ENCODE peak calls at places on chromosomes 7 and 10, in eight cellular contexts. R is HCT116; G is dorsolateral prefrontal cortex; C is SJSA1; V is fibroblast of lung; T is PC-9; U is stomach; P is CD8-positive, alpha-beta T cell. B is an unnamed sample.

GRCh38 chr7:152144557-152145245 is 119.2 kb downstream of the GALNT11 start:
- DNase-seq in G (no peak), V (no peak), P (no peak), T (no peak), R (no peak), C (no peak), U (no peak), B (no peak)

GRCh38 chr7:25215694-25216335 is 12.5 kb downstream of the NPVF start:
- DNase-seq in G (no peak), T (no peak), V (no peak), R (no peak), U (no peak), C (no peak), P (no peak), B (no peak)

GRCh38 chr7:112481337-112481736 is 546 bp downstream of the LSMEM1 start:
- DNase-seq in V (peak), P (no peak), C (no peak), R (no peak), G (no peak), T (no peak), U (no peak), B (no peak)

GRCh38 chr10:104077282-104078151 is 8.2 kb downstream of the COL17A1 start:
- DNase-seq in R (no peak), C (peak), P (no peak), G (no peak), U (no peak), T (no peak), V (no peak), B (no peak)

GRCh38 chr7:132130497-132130896 is 445.8 kb downstream of the PLXNA4 start:
- DNase-seq in R (no peak), G (no peak), C (no peak), P (no peak), U (no peak), V (peak), T (no peak), B (peak)

GRCh38 chr10:15585303-15585715 is 134.4 kb downstream of the ITGA8 start:
- DNase-seq in V (peak), T (no peak), P (peak), G (peak), C (peak), U (peak), R (peak), B (peak)

GRCh38 chr7:31114593-31115343 is 62.7 kb downstream of the ADCYAP1R1 start:
- DNase-seq in T (no peak), R (no peak), G (peak), V (peak), U (no peak), P (no peak), C (no peak), B (no peak)

GRCh38 chr7:31017036-31017747 is 34.9 kb upstream of the ADCYAP1R1 start:
- DNase-seq in T (no peak), P (no peak), U (no peak), R (no peak), C (no peak), V (no peak), G (no peak), B (peak)

GRCh38 chr10:79019961-79020491 is 48.7 kb upstream of the ZMIZ1 start:
- DNase-seq in U (peak), P (no peak), G (no peak), V (no peak), C (no peak), T (no peak), R (no peak), B (no peak)

GRCh38 chr10:93947055-93947454 is 46.7 kb upstream of the PLCE1 start:
- DNase-seq in U (no peak), R (no peak), T (no peak), P (no peak), C (peak), G (no peak), V (peak), B (no peak)

GRCh38 chr10:97086530-97086929 is 99.2 kb downstream of the SLIT1 start:
- DNase-seq in U (no peak), C (no peak), G (no peak), V (no peak), R (no peak), P (no peak), T (no peak), B (no peak)

GRCh38 chr10:8112230-8112915 is 57.9 kb downstream of the GATA3 start:
- DNase-seq in C (no peak), G (no peak), P (no peak), U (no peak), T (no peak), V (no peak), R (no peak), B (no peak)

GRCh38 chr10:132265878-132266496 is 41.8 kb downstream of the STK32C start:
- DNase-seq in V (peak), R (no peak), U (no peak), T (no peak), G (no peak), P (no peak), C (no peak), B (no peak)

GRCh38 chr7:18257711-18258110 is 230.1 kb upstream of the PRPS1L1 start:
- DNase-seq in U (no peak), G (no peak), T (no peak), P (no peak), V (peak), C (no peak), R (no peak), B (no peak)

GRCh38 chr7:35037211-35037525 is at the start of gene DPY19L1:
- DNase-seq in U (no peak), T (no peak), R (no peak), G (no peak), V (no peak), P (no peak), C (no peak), B (no peak)

GRCh38 chr7:35038340-35038738 is 1.1 kb upstream of the DPY19L1 start:
- DNase-seq in R (no peak), U (no peak), P (no peak), V (no peak), G (no peak), C (no peak), T (no peak), B (no peak)

GRCh38 chr7:35037526-35038339 is 448 bp upstream of the DPY19L1 start:
- DNase-seq in T (peak), C (peak), G (peak), R (peak), P (peak), U (peak), V (peak), B (peak)

GRCh38 chr7:35036361-35037171 is 719 bp downstream of the DPY19L1 start:
- DNase-seq in T (peak), U (peak), V (peak), P (peak), R (no peak), C (peak), G (peak), B (peak)

GRCh38 chr7:35035511-35035921 is 1.8 kb downstream of the DPY19L1 start:
- DNase-seq in P (peak), U (no peak), V (peak), T (peak), R (peak), G (peak), C (peak), B (no peak)
- H3K4me3 ChIP-seq in P (no peak), U (peak), V (no peak), T (peak), R (peak), G (peak), C (peak), B (peak)

DNA sequence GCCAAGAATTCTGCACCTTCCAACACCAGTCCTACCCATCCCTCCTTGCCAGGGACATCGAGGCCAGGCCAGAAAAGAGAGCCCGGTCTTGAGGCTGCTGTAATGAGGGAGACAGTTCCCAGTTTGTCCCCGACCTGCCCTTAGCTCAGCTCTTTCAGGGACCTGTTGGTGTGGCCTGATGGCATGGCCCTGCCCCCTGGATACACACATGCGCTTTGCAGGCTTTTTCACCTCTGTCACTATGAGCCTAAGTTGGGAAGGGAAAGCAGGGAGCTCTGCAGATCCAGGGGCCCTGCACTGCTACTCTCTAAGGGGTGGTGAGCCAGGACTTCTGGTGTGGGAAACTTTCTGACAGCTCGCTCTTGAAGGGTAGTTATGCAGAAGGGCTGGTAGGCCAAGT is 2.1 kb downstream of the SCD start:
- DNase-seq in V (no peak), C (no peak), G (no peak), R (no peak), P (no peak), T (no peak), U (no peak), B (no peak)
- H3K27ac ChIP-seq in V (no peak), C (no peak), G (peak), R (peak), P (no peak), T (no peak), U (no peak), B (no peak)

GRCh38 chr7:28136420-28136819 is 44.2 kb downstream of the JAZF1 start:
- DNase-seq in V (no peak), G (no peak), C (no peak), P (no peak), R (no peak), T (no peak), U (no peak), B (no peak)

GRCh38 chr7:28135760-28136159 is 44.8 kb downstream of the JAZF1 start:
- DNase-seq in V (no peak), G (no peak), C (no peak), T (no peak), P (no peak), U (no peak), R (no peak), B (no peak)

GRCh38 chr7:28136885-28137284 is 43.7 kb downstream of the JAZF1 start:
- DNase-seq in R (no peak), V (no peak), G (no peak), T (no peak), C (no peak), U (no peak), P (no peak), B (no peak)

GRCh38 chr7:28138837-28139236 is 41.8 kb downstream of the JAZF1 start:
- DNase-seq in R (no peak), V (no peak), C (no peak), U (no peak), G (no peak), P (no peak), T (no peak), B (no peak)

GRCh38 chr7:28137471-28137870 is 43.1 kb downstream of the JAZF1 start:
- DNase-seq in P (no peak), G (no peak), U (no peak), T (no peak), R (no peak), C (no peak), V (peak), B (no peak)
- H3K4me3 ChIP-seq in P (no peak), G (no peak), U (no peak), T (no peak), R (no peak), C (no peak), V (no peak), B (no peak)

DNA sequence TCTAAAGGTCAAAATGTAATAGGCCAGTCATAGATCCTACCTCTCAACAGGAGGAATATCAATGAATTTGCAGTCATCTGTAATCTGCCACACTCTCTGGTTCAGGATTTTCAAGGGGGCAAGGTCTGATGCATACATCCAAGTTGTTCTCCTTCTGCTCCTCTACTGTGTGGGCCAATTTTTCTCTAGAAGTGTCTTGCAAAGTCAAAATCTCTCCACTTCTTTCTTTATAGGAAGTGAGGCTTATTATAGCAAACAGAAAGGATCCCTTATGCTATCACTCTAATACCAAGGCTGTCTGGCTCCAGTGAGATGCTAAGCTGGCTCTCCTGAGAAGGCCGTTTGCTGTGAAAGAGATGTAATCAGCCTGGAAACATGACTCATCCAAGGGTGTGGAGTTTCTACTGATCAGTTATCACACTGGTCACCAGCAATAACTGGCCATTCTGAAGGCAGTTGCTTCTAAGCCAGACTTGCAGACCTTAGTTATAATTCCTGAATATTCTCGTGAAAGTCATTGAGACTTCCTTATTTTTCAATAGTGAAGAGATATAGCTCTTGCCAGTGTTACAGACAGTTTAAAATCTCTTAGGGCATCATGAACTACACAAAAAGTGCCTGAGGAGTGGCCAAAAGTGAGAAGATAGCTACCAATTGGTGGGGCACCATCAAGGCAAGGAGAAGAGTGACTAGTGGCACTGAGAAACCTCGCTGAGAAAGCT is 43.2 kb upstream of the LRGUK start:
- DNase-seq in P (no peak), U (no peak), C (no peak), T (peak), V (peak), G (no peak), R (no peak), B (no peak)
- H3K27ac ChIP-seq in P (no peak), U (no peak), C (no peak), T (no peak), V (no peak), G (peak), R (no peak), B (no peak)

GRCh38 chr10:30970760-30971460 is 60.8 kb downstream of the ZNF438 start:
- DNase-seq in G (no peak), U (no peak), P (no peak), V (no peak), R (no peak), C (no peak), T (no peak), B (no peak)

GRCh38 chr10:30974773-30975386 is 56.8 kb downstream of the ZNF438 start:
- DNase-seq in R (no peak), C (no peak), G (no peak), U (no peak), V (no peak), T (no peak), P (no peak), B (no peak)

GRCh38 chr10:30977385-30977784 is 54.3 kb downstream of the ZNF438 start:
- DNase-seq in U (no peak), T (no peak), V (no peak), P (no peak), C (no peak), R (no peak), G (no peak), B (no peak)

GRCh38 chr10:30974355-30974754 is 57.3 kb downstream of the ZNF438 start:
- DNase-seq in G (no peak), C (peak), P (no peak), U (no peak), V (no peak), R (no peak), T (no peak), B (no peak)

GRCh38 chr10:30973737-30974136 is 57.9 kb downstream of the ZNF438 start:
- DNase-seq in G (no peak), R (no peak), T (no peak), V (no peak), P (no peak), C (no peak), U (no peak), B (no peak)
- H3K4me3 ChIP-seq in G (no peak), R (no peak), T (no peak), V (no peak), P (no peak), C (no peak), U (no peak), B (no peak)

DNA sequence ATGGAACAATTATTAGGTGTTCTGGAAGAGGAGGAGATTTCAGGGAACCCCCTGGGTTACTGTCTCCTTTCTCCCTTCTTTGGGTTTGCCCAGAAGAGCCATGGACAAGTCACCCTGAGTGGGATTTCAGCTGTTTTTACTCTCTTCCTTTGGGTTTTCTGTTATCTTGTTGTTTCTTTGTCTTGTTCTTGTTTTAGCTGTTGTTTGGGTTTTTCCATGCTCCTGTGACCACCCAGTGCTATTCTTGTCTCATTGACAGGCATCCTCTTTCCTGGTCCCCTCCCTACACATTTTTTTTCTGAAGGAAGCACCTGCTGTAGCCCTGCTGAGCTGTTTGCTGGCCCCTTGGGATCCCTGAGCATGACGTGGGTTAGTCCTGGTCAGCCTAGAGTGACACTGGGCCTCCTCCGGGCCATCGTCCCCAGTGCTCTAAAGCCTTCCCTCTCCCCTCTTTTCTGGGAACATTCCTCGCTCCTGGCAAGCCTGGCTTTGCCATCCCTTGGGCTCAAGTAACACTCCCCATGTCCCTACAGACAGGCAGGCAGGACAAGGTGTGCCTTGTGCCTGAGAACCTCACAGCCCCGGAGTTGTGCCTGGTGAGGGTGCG is 3.5 kb downstream of the SH2D4B start:
- DNase-seq in C (no peak), T (no peak), G (no peak), V (no peak), U (no peak), R (no peak), P (no peak), B (no peak)
- H3K27ac ChIP-seq in C (no peak), T (no peak), G (peak), V (no peak), U (no peak), R (no peak), P (no peak), B (no peak)

GRCh38 chr7:158815471-158816128 is 13.7 kb downstream of the ESYT2 start:
- DNase-seq in C (no peak), R (no peak), U (no peak), P (no peak), G (no peak), V (peak), T (no peak), B (no peak)
- H3K4me3 ChIP-seq in C (no peak), R (no peak), U (no peak), P (peak), G (no peak), V (no peak), T (no peak), B (peak)

DNA sequence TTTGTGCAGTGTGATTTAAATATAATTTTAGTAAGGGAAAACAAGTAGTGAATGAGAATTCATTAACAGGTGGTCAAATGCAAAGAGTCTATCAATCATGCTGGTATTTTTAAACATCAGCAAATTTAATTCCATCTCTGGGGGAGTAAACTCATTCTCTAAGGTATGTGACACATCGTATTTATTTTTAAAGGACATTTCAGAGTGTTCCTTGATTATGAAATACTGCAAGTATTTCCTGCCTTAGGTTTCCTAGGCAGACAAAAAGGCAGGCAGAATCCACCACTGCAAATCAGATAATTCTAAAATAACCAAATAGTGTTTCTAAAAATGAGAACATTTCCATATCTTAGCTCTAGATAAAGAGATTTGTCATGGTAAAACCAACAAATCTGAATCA is 193.8 kb downstream of the LRRTM3 start:
- DNase-seq in C (no peak), G (no peak), U (no peak), T (no peak), R (no peak), V (peak), P (no peak), B (no peak)
- H3K27ac ChIP-seq in C (no peak), G (peak), U (no peak), T (no peak), R (no peak), V (no peak), P (no peak), B (no peak)

B was measured in CD4-positive, CD25-positive, alpha-beta regulatory T cell.